ENCODE peak calls at places on chromosome 17, in six cellular contexts. D, T, A, S, Q and I are unnamed samples.

GRCh38 chr17:694239-694638 is 20.4 kb downstream of the VPS53 start:
- DNase-seq in D (no peak), T (no peak), S (no peak), A (no peak), Q (peak; percentile 99), I (no peak)

GRCh38 chr17:37194208-37194607 is 181.6 kb upstream of the C17orf78 start:
- DNase-seq in T (no peak), Q (no peak), D (no peak), S (no peak), A (no peak), I (no peak)

GRCh38 chr17:81438024-81438664 is 42.9 kb downstream of the BAHCC1 start:
- DNase-seq in D (no peak), S (no peak), Q (no peak), A (no peak), T (no peak), I (no peak)

GRCh38 chr17:80907281-80907680 is 84.4 kb upstream of the CHMP6 start:
- DNase-seq in T (no peak), A (no peak), S (no peak), Q (no peak), D (no peak), I (no peak)

GRCh38 chr17:42180922-42181850 is at the start of gene KCNH4:
- DNase-seq in D (peak; percentile 55), T (peak; percentile 79), A (no peak), S (peak; percentile 79), Q (peak; percentile 70), I (peak; percentile 84)

GRCh38 chr17:57662644-57663308 is 82.3 kb downstream of the CCDC182 start:
- DNase-seq in S (peak; percentile 97), D (peak; percentile 95), A (peak; percentile 38), T (peak; percentile 87), Q (peak; percentile 99), I (peak; percentile 97)

GRCh38 chr17:46818319-46818928 is at the start of gene WNT3:
- DNase-seq in Q (no peak), D (no peak), S (no peak), T (peak; percentile 16), A (no peak), I (no peak)

GRCh38 chr17:59547131-59547915 is 18.1 kb upstream of the DHX40 start:
- DNase-seq in T (no peak), D (no peak), A (no peak), S (no peak), Q (no peak), I (no peak)

GRCh38 chr17:47212458-47212857 is 3.3 kb downstream of the MYL4 start:
- DNase-seq in T (no peak), Q (no peak), A (no peak), S (no peak), D (no peak), I (peak; percentile 45)

GRCh38 chr17:81404557-81405165 is 9.4 kb downstream of the BAHCC1 start:
- DNase-seq in Q (no peak), A (no peak), S (no peak), D (peak; percentile 66), T (peak; percentile 59), I (no peak)

GRCh38 chr17:52470553-52470952 is 312.0 kb upstream of the CA10 start:
- DNase-seq in D (no peak), T (no peak), Q (no peak), S (no peak), A (no peak), I (no peak)

GRCh38 chr17:59328534-59329095 is 2.8 kb upstream of the YPEL2 start:
- DNase-seq in T (no peak), D (no peak), A (no peak), Q (no peak), S (no peak), I (no peak)

GRCh38 chr17:81251091-81251942 is 12.2 kb downstream of the NDUFAF8 start:
- DNase-seq in S (no peak), D (no peak), Q (no peak), T (peak; percentile 72), A (no peak), I (no peak)

GRCh38 chr17:79811036-79811887 is 14.4 kb upstream of the CBX8 start:
- DNase-seq in Q (no peak), D (no peak), A (no peak), S (peak; percentile 68), T (no peak), I (no peak)

GRCh38 chr17:49434821-49435581 is 20.3 kb upstream of the PHB1 start:
- DNase-seq in A (no peak), Q (peak; percentile 41), S (no peak), D (peak; percentile 31), T (peak; percentile 31), I (no peak)

GRCh38 chr17:57808882-57809281 is 41.0 kb downstream of the MRPS23 start:
- DNase-seq in T (no peak), D (no peak), S (no peak), Q (no peak), A (no peak), I (no peak)

GRCh38 chr17:57881143-57881542 is 31.3 kb upstream of the MRPS23 start:
- DNase-seq in S (no peak), Q (peak; percentile 89), T (no peak), D (no peak), A (no peak), I (no peak)

GRCh38 chr17:50533720-50534148 is 1.2 kb downstream of the EPN3 start:
- DNase-seq in S (no peak), Q (peak; percentile 33), D (no peak), T (peak; percentile 81), A (no peak), I (no peak)

GRCh38 chr17:44272321-44272951 is 4.5 kb upstream of the SLC4A1 start:
- DNase-seq in D (no peak), A (no peak), S (no peak), T (no peak), Q (no peak), I (no peak)

GRCh38 chr17:6910987-6911603 is 79.6 kb upstream of the TEKT1 start:
- DNase-seq in A (no peak), Q (peak; percentile 57), S (no peak), T (no peak), D (no peak), I (no peak)

GRCh38 chr17:55577687-55578086 is 66.4 kb upstream of the SMIM36 start:
- DNase-seq in Q (peak; percentile 19), T (no peak), D (no peak), S (no peak), A (no peak), I (no peak)

GRCh38 chr17:60525347-60525623 is 757 bp downstream of the APPBP2 start:
- DNase-seq in D (no peak), Q (peak; percentile 4), T (no peak), S (peak; percentile 62), A (no peak), I (no peak)

GRCh38 chr17:40560592-40561293 is 4.5 kb downstream of the CCR7 start:
- DNase-seq in Q (peak; percentile 57), D (no peak), T (no peak), A (no peak), S (no peak), I (peak; percentile 66)

GRCh38 chr17:40562841-40563370 is 2.4 kb downstream of the CCR7 start:
- DNase-seq in T (no peak), D (no peak), S (no peak), A (no peak), Q (no peak), I (no peak)

GRCh38 chr17:40563371-40564052 is 1.8 kb downstream of the CCR7 start:
- DNase-seq in A (no peak), Q (no peak), S (no peak), T (no peak), D (no peak), I (peak; percentile 55)

GRCh38 chr17:40561294-40561870 is 3.9 kb downstream of the CCR7 start:
- DNase-seq in Q (no peak), A (no peak), S (no peak), T (no peak), D (no peak), I (peak; percentile 61)

GRCh38 chr17:40561871-40562611 is 3.2 kb downstream of the CCR7 start:
- DNase-seq in Q (no peak), S (no peak), A (no peak), T (no peak), D (no peak), I (no peak)
- TF ChIP-seq POLR2A in Q (no peak), S (no peak), A (no peak), T (no peak), D (no peak), I (no peak)

DNA sequence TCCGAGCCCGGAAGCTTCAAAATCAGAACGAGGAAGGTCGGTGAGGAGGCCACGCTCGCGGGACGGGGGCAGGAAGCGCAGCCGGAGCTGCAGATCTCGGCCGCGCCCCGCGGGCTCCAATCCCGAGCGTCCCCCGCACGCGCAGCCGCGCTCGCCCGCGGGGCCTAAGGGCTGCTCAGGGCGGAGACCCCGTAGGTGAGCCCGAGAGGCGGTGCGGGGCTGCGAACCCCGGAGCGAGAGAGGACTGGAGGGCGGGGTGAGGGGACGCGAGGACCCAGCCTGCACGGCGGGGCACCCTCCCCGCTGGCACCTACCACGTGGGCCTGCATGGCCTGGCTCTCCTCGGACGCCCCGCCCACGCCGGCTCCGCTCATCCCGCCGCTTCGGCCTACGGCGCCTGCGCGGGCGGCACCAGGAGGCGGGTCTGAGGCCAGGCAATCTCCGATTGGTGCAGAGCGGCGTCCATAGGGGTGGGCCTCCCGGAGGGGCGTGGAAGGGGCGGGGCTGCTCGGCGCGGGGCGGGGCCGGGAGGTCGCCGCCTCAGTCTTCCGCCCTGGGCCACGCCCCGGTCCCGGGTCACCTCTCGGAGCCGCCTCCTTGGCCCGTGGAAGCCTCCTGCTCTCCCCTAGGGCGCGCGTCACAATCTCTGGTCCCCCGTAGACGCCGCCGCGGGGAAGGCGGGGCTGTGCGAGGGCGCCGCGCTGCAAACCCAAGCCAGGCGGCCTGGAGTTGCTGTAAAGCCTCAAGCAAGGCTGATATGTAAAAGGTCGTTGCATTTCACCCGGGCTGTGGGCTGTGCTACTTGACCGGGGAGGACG is 27.8 kb upstream of the METRNL start:
- DNase-seq in A (peak; percentile 95), D (peak; percentile 97), T (peak; percentile 98), S (peak; percentile 99), Q (peak; percentile 95), I (peak; percentile 98)
- TF ChIP-seq POLR2A in A (peak; percentile 97), D (peak; percentile 88), T (peak; percentile 90), S (peak; percentile 31), Q (peak; percentile 51), I (peak; percentile 87)

GRCh38 chr17:39756376-39757079 is 18.8 kb downstream of the GRB7 start:
- DNase-seq in A (no peak), T (no peak), D (no peak), S (peak; percentile 50), Q (no peak), I (no peak)
- TF ChIP-seq POLR2A in A (no peak), T (no peak), D (no peak), S (no peak), Q (no peak), I (no peak)

DNA sequence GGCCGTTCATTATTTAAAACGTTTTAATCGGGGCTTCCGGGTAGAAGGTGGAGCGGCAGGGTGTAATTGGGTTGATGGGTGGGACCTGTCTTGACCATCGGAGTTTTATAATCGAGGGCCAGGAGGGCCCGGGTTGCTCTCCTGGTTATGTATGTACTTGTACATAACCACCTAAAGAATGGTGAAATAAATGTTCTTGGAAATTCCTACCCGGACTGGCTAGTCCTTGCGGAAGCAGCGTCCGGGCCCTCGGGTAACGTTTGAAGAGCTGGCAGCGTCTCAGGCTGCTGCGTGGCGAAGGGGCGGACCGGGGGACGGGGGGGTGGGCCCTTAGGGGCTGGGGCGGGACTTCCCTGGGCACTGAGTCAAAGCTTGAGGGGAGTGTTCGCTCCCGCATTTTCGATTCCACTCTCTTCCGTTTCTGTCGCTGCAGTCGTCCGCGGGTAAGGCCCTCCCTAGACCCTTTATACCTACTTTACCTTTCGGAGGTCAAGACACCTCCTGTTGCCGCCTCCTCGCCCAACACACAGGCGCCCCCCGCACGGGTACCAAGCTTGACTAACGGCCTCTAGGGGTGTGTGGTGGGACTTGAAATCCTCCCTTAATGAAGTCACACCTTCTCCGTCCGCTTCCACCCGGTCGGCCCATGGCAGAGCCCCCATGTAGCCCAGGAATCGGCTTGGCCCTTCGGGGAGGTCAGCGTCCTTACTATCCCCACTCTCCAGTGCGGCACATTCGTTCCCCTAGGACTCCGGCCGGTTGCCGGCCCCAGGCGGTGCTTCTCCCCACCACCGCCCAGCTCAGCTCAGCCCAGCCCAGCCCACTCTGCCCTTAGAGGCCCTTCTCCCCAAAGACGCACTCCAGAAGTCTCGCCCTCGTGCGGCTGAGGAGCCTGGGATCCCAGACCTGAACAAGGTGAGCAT is at the start of gene TMEM106A:
- DNase-seq in S (peak; percentile 93), T (peak; percentile 82), A (peak; percentile 35), D (peak; percentile 45), Q (peak; percentile 85), I (peak; percentile 88)
- TF ChIP-seq POLR2A in S (no peak), T (peak; percentile 60), A (peak; percentile 50), D (peak; percentile 19), Q (peak; percentile 71), I (no peak)